ENCODE peak calls at places on chromosomes 7 and 10, in five cellular contexts. One of them, this sample, is unnamed.

GRCh38 chr7:80263321-80263720 is 128.7 kb downstream of the GNAI1 start:
- DNase-seq in NB4: no peak
- DNase-seq in fibroblast of lung: peak; percentile 19
- DNase-seq in astrocyte: no peak
- DNase-seq in psoas muscle: no peak
- DNase-seq in this sample: no peak

GRCh38 chr7:30564243-30564892 is 30.3 kb upstream of the GARS1 start:
- DNase-seq in psoas muscle: peak; percentile 77
- DNase-seq in fibroblast of lung: peak; percentile 85
- DNase-seq in NB4: peak; percentile 93
- DNase-seq in astrocyte: peak; percentile 57
- DNase-seq in this sample: peak; percentile 61

GRCh38 chr7:101519324-101520017 is 109.6 kb downstream of the MYL10 start:
- DNase-seq in NB4: no peak
- DNase-seq in psoas muscle: no peak
- DNase-seq in fibroblast of lung: peak; percentile 98
- DNase-seq in astrocyte: peak; percentile 60
- DNase-seq in this sample: peak; percentile 96

GRCh38 chr10:75407716-75408511 is 6.3 kb upstream of the ZNF503 start:
- DNase-seq in NB4: peak; percentile 63
- DNase-seq in fibroblast of lung: peak; percentile 54
- DNase-seq in astrocyte: no peak
- DNase-seq in psoas muscle: peak; percentile 37
- DNase-seq in this sample: no peak

GRCh38 chr10:3825862-3826351 is 40.9 kb upstream of the KLF6 start:
- DNase-seq in fibroblast of lung: no peak
- DNase-seq in psoas muscle: peak; percentile 59
- DNase-seq in astrocyte: no peak
- DNase-seq in NB4: no peak
- DNase-seq in this sample: no peak

GRCh38 chr7:138237995-138238394 is 161.7 kb downstream of the AKR1D1 start:
- DNase-seq in NB4: peak; percentile 14
- DNase-seq in psoas muscle: no peak
- DNase-seq in astrocyte: no peak
- DNase-seq in fibroblast of lung: no peak
- DNase-seq in this sample: no peak

GRCh38 chr10:50224330-50224952 is 26.9 kb downstream of the ASAH2 start:
- DNase-seq in psoas muscle: no peak
- DNase-seq in NB4: peak; percentile 82
- DNase-seq in fibroblast of lung: peak; percentile 70
- DNase-seq in astrocyte: peak; percentile 43
- DNase-seq in this sample: peak; percentile 27

GRCh38 chr7:114889646-114890285 is 32.1 kb upstream of the MDFIC start:
- DNase-seq in psoas muscle: no peak
- DNase-seq in fibroblast of lung: peak; percentile 96
- DNase-seq in astrocyte: peak; percentile 99
- DNase-seq in NB4: peak; percentile 52
- DNase-seq in this sample: peak; percentile 89

GRCh38 chr10:5523796-5524574 is 776 bp upstream of the CALML3 start:
- DNase-seq in fibroblast of lung: no peak
- DNase-seq in psoas muscle: no peak
- DNase-seq in NB4: no peak
- DNase-seq in astrocyte: no peak
- DNase-seq in this sample: no peak

GRCh38 chr10:127158663-127159062 is 37.7 kb downstream of the INSYN2A start:
- DNase-seq in psoas muscle: no peak
- DNase-seq in fibroblast of lung: no peak
- DNase-seq in astrocyte: no peak
- DNase-seq in NB4: no peak
- DNase-seq in this sample: no peak

GRCh38 chr10:79223346-79224048 is 123.8 kb upstream of the PPIF start:
- DNase-seq in psoas muscle: peak; percentile 55
- DNase-seq in astrocyte: peak; percentile 80
- DNase-seq in fibroblast of lung: peak; percentile 82
- DNase-seq in NB4: peak; percentile 61
- DNase-seq in this sample: no peak

GRCh38 chr10:10915215-10915614 is 102.5 kb upstream of the CELF2 start:
- DNase-seq in astrocyte: no peak
- DNase-seq in fibroblast of lung: no peak
- DNase-seq in psoas muscle: no peak
- DNase-seq in NB4: no peak
- DNase-seq in this sample: no peak

GRCh38 chr7:25952277-25953057 is 199.5 kb upstream of the NFE2L3 start:
- DNase-seq in astrocyte: no peak
- DNase-seq in fibroblast of lung: no peak
- DNase-seq in psoas muscle: no peak
- DNase-seq in NB4: no peak
- DNase-seq in this sample: no peak

GRCh38 chr10:126227762-126228134 is 160.5 kb downstream of the ADAM12 start:
- DNase-seq in astrocyte: no peak
- DNase-seq in psoas muscle: no peak
- DNase-seq in fibroblast of lung: peak; percentile 51
- DNase-seq in NB4: no peak
- DNase-seq in this sample: peak; percentile 30

GRCh38 chr10:102599565-102600327 is 44.5 kb upstream of the TRIM8 start:
- DNase-seq in fibroblast of lung: no peak
- DNase-seq in astrocyte: no peak
- DNase-seq in NB4: peak; percentile 86
- DNase-seq in psoas muscle: no peak
- DNase-seq in this sample: no peak

GRCh38 chr7:101201695-101202602 is 1.1 kb upstream of the MOGAT3 start:
- DNase-seq in psoas muscle: no peak
- DNase-seq in NB4: no peak
- DNase-seq in fibroblast of lung: no peak
- DNase-seq in astrocyte: no peak
- DNase-seq in this sample: no peak

GRCh38 chr7:115097175-115097671 is 175.3 kb downstream of the MDFIC start:
- DNase-seq in NB4: no peak
- DNase-seq in psoas muscle: no peak
- DNase-seq in fibroblast of lung: peak; percentile 82
- DNase-seq in astrocyte: peak; percentile 89
- DNase-seq in this sample: peak; percentile 49

GRCh38 chr10:33334170-33334838 is at the start of gene NRP1:
- DNase-seq in NB4: peak; percentile 43
- DNase-seq in astrocyte: no peak
- DNase-seq in psoas muscle: peak; percentile 35
- DNase-seq in fibroblast of lung: no peak
- DNase-seq in this sample: no peak

GRCh38 chr7:157355784-157356511 is 19.1 kb downstream of the DNAJB6 start:
- DNase-seq in astrocyte: peak; percentile 39
- DNase-seq in NB4: no peak
- DNase-seq in fibroblast of lung: peak; percentile 9
- DNase-seq in psoas muscle: peak; percentile 57
- DNase-seq in this sample: no peak

GRCh38 chr10:110226926-110227641 is 19.7 kb downstream of the MXI1 start:
- DNase-seq in fibroblast of lung: no peak
- DNase-seq in astrocyte: no peak
- DNase-seq in NB4: peak; percentile 79
- DNase-seq in psoas muscle: peak; percentile 75
- DNase-seq in this sample: no peak

GRCh38 chr7:149877890-149878522 is 4.2 kb downstream of the ATP6V0E2 start:
- DNase-seq in psoas muscle: no peak
- DNase-seq in astrocyte: no peak
- DNase-seq in NB4: no peak
- DNase-seq in fibroblast of lung: no peak
- DNase-seq in this sample: no peak

GRCh38 chr7:140209866-140210609 is 33.3 kb upstream of the KDM7A start:
- DNase-seq in fibroblast of lung: no peak
- DNase-seq in psoas muscle: no peak
- DNase-seq in NB4: peak; percentile 88
- DNase-seq in astrocyte: no peak
- DNase-seq in this sample: no peak

GRCh38 chr7:27066148-27066547 is 29.7 kb downstream of the HOXA1 start:
- DNase-seq in fibroblast of lung: peak; percentile 51
- DNase-seq in astrocyte: peak; percentile 88
- DNase-seq in NB4: no peak
- DNase-seq in psoas muscle: no peak
- DNase-seq in this sample: no peak

DNA sequence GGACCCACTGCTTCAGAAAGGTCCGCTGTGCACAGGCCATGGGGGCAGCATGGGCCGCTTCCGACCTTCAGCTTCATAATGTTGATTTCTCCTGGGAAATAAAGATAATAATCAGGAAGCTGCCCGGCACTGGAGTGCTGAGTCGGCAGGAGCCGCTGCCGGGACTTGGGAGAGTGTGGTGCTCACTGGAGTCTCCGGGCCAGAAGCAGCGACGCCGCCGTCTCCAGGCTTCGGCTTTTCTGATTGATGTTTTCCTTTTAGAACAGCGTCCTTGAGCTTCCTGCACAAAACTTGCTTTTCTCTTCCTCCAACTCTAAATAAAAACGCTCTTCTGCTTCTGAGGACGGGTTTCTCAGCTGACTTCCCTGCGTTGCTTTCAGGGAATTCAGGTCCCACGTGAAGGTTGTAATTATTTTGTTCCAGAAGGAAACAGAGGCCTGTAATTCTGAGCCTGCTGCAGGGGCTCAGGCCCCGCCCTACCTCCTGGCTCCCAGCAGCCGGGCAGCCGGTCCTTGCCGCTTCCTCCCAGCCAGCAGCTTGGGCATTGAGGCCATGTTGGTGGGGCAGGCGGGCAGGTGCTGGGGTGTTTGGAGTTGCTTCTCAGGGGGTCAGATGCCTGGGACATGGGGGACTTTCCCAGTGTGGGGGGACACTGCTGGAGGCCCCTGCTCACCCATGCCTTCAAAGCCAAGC is 14.7 kb downstream of the PWWP2B start:
- DNase-seq in psoas muscle: no peak
- DNase-seq in fibroblast of lung: peak; percentile 63
- DNase-seq in astrocyte: no peak
- DNase-seq in NB4: no peak
- DNase-seq in this sample: no peak
- TF ChIP-seq CTCF in psoas muscle: no peak
- TF ChIP-seq CTCF in fibroblast of lung: no peak
- TF ChIP-seq CTCF in astrocyte: no peak
- TF ChIP-seq CTCF in NB4: no peak
- TF ChIP-seq CTCF in this sample: peak; percentile 5

DNA sequence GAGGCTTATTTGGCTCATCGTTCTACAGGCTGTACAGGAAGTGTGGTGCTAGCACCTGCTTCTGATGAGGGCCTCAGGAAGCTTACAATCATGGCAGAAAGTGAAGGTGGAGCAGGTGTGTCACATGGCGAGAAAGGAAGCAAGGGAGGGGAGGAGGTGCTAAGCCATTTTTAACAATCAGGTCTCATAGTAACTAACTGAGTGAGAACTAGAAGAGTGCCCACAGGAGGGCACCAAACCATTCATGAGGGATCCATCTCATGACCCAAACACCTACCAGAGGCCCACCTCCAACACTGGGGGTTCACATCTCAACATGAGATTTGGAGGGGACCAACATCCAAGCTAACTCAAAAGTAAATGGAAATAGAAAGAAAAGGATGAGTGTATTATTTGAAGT is 78.1 kb downstream of the CXCL12 start:
- DNase-seq in astrocyte: no peak
- DNase-seq in NB4: peak; percentile 28
- DNase-seq in fibroblast of lung: no peak
- DNase-seq in psoas muscle: no peak
- DNase-seq in this sample: no peak
- TF ChIP-seq CTCF in astrocyte: no peak
- TF ChIP-seq CTCF in NB4: peak; percentile 40
- TF ChIP-seq CTCF in fibroblast of lung: peak; percentile 26
- TF ChIP-seq CTCF in psoas muscle: peak; percentile 31
- TF ChIP-seq CTCF in this sample: peak; percentile 19

GRCh38 chr10:17235136-17235535 is 7.1 kb downstream of the VIM start:
- DNase-seq in NB4: peak; percentile 20
- DNase-seq in fibroblast of lung: no peak
- DNase-seq in astrocyte: no peak
- DNase-seq in psoas muscle: no peak
- DNase-seq in this sample: no peak
- TF ChIP-seq CTCF in NB4: no peak
- TF ChIP-seq CTCF in fibroblast of lung: no peak
- TF ChIP-seq CTCF in astrocyte: no peak
- TF ChIP-seq CTCF in psoas muscle: no peak
- TF ChIP-seq CTCF in this sample: no peak

DNA sequence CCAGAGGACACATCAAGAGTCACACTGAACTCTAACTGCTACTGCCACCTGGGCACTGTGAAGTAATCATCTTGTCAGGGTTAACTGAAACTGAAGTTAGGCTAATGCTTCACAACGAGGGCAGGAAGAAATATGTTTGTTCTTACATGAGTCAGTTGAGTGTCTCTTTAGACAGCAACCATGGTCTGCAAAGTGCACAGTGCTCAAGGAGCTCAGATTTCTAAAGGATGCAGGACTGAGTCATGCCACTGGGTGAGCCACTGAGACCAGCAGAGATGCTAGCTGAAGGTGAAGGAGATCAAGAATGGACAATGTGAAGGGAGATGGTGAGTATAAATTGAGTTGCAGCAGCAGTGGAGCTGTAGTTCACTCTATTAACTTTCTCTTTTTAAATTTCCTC is 76.0 kb upstream of the CTTNBP2 start:
- DNase-seq in psoas muscle: no peak
- DNase-seq in astrocyte: peak; percentile 13
- DNase-seq in fibroblast of lung: peak; percentile 8
- DNase-seq in NB4: no peak
- DNase-seq in this sample: no peak
- TF ChIP-seq CTCF in psoas muscle: no peak
- TF ChIP-seq CTCF in astrocyte: no peak
- TF ChIP-seq CTCF in fibroblast of lung: no peak
- TF ChIP-seq CTCF in NB4: no peak
- TF ChIP-seq CTCF in this sample: peak; percentile 26

GRCh38 chr10:57846307-57847065 is 421.2 kb downstream of the IPMK start:
- DNase-seq in psoas muscle: no peak
- DNase-seq in astrocyte: no peak
- DNase-seq in fibroblast of lung: no peak
- DNase-seq in NB4: no peak
- DNase-seq in this sample: no peak

GRCh38 chr10:57844387-57844998 is 423.2 kb downstream of the IPMK start:
- DNase-seq in astrocyte: no peak
- DNase-seq in psoas muscle: no peak
- DNase-seq in NB4: no peak
- DNase-seq in fibroblast of lung: no peak
- DNase-seq in this sample: no peak

GRCh38 chr10:57849726-57850357 is 417.9 kb downstream of the IPMK start:
- DNase-seq in NB4: peak; percentile 12
- DNase-seq in psoas muscle: no peak
- DNase-seq in fibroblast of lung: peak; percentile 28
- DNase-seq in astrocyte: no peak
- DNase-seq in this sample: no peak
- TF ChIP-seq CTCF in NB4: no peak
- TF ChIP-seq CTCF in psoas muscle: no peak
- TF ChIP-seq CTCF in fibroblast of lung: no peak
- TF ChIP-seq CTCF in astrocyte: no peak
- TF ChIP-seq CTCF in this sample: no peak

This sample was measured in AG04450.